ENCODE peak calls at places on chromosomes 1 and 21, in six cellular contexts. M is K562, G is spleen, A is transverse colon, R is prostate gland, D is breast epithelium. K is an unnamed sample.

GRCh38 chr1:160191756-160192155 is 1.4 kb downstream of the CASQ1 start:
- DNase-seq in G (no peak), M (no peak), D (no peak), A (no peak), R (no peak), K (no peak)

GRCh38 chr21:35627462-35627861 is 432.9 kb downstream of the SETD4 start:
- DNase-seq in D (no peak), A (no peak), M (no peak), R (no peak), G (no peak), K (no peak)

GRCh38 chr1:99763956-99764355 is 2.5 kb downstream of the FRRS1 start:
- DNase-seq in M (no peak), G (no peak), R (no peak), D (no peak), A (no peak), K (no peak)

GRCh38 chr1:189429610-189430009 is 1048.1 kb downstream of the BRINP3 start:
- DNase-seq in A (no peak), D (no peak), M (peak; percentile 42), R (no peak), G (no peak), K (no peak)

GRCh38 chr1:42335809-42336518 is 929 bp upstream of the FOXJ3 start:
- DNase-seq in G (no peak), D (no peak), M (no peak), A (no peak), R (no peak), K (no peak)

GRCh38 chr21:39472211-39472610 is 20.4 kb downstream of the SH3BGR start:
- DNase-seq in D (no peak), M (no peak), R (no peak), A (no peak), G (no peak), K (no peak)

GRCh38 chr1:63124666-63125191 is 197.6 kb upstream of the FOXD3 start:
- DNase-seq in R (no peak), G (no peak), A (no peak), D (no peak), M (no peak), K (no peak)

GRCh38 chr1:10210841-10211804 is 753 bp downstream of the KIF1B start:
- DNase-seq in M (peak; percentile 67), A (peak; percentile 91), G (peak; percentile 84), D (peak; percentile 93), R (peak; percentile 94), K (peak; percentile 98)

GRCh38 chr1:76868916-76869315 is 1.6 kb downstream of the ST6GALNAC5 start:
- DNase-seq in M (no peak), A (no peak), G (no peak), D (no peak), R (no peak), K (no peak)

GRCh38 chr1:12450090-12450764 is 167.8 kb downstream of the DHRS3 start:
- DNase-seq in D (no peak), R (no peak), M (no peak), G (no peak), A (no peak), K (no peak)

GRCh38 chr1:229066591-229066990 is 204.3 kb upstream of the RAB4A start:
- DNase-seq in R (no peak), G (no peak), M (no peak), D (no peak), A (no peak), K (no peak)

GRCh38 chr1:228867093-228867950 is 132.0 kb downstream of the RHOU start:
- DNase-seq in D (no peak), G (no peak), M (peak; percentile 6), R (no peak), A (no peak), K (no peak)

GRCh38 chr1:151199860-151200581 is 1.7 kb downstream of the PIP5K1A start:
- DNase-seq in G (peak; percentile 43), M (peak; percentile 46), D (no peak), R (no peak), A (no peak), K (peak; percentile 82)

GRCh38 chr1:226436855-226437491 is 29.1 kb upstream of the PARP1 start:
- DNase-seq in A (peak; percentile 13), D (no peak), M (no peak), G (peak; percentile 78), R (no peak), K (no peak)

GRCh38 chr21:44572959-44573583 is 458 bp upstream of the KRTAP10-4 start:
- DNase-seq in M (no peak), A (no peak), D (peak; percentile 41), R (no peak), G (peak; percentile 14), K (no peak)

GRCh38 chr1:67689267-67690017 is 4.4 kb downstream of the GADD45A start:
- DNase-seq in D (no peak), M (peak; percentile 61), G (no peak), R (no peak), A (no peak), K (no peak)

GRCh38 chr1:62849031-62849430 is 65.1 kb downstream of the ATG4C start:
- DNase-seq in G (no peak), A (no peak), D (no peak), M (peak; percentile 3), R (no peak), K (no peak)

GRCh38 chr1:43994794-43995790 is 3.7 kb downstream of the CCDC24 start:
- DNase-seq in D (no peak), G (peak; percentile 69), A (peak; percentile 37), R (no peak), M (peak; percentile 88), K (no peak)

GRCh38 chr1:180917306-180918065 is 4.8 kb downstream of the KIAA1614 start:
- DNase-seq in M (no peak), R (no peak), G (no peak), A (no peak), D (no peak), K (no peak)

GRCh38 chr1:42209516-42210370 is 45.2 kb upstream of the GUCA2A start:
- DNase-seq in A (no peak), R (no peak), D (no peak), G (no peak), M (no peak), K (no peak)

GRCh38 chr1:223001653-223002634 is 141.1 kb downstream of the TLR5 start:
- DNase-seq in M (peak; percentile 6), G (no peak), R (no peak), D (no peak), A (no peak), K (no peak)

GRCh38 chr1:156416993-156417699 is 48.1 kb downstream of the RHBG start:
- DNase-seq in G (no peak), R (no peak), D (no peak), M (no peak), A (no peak), K (no peak)

DNA sequence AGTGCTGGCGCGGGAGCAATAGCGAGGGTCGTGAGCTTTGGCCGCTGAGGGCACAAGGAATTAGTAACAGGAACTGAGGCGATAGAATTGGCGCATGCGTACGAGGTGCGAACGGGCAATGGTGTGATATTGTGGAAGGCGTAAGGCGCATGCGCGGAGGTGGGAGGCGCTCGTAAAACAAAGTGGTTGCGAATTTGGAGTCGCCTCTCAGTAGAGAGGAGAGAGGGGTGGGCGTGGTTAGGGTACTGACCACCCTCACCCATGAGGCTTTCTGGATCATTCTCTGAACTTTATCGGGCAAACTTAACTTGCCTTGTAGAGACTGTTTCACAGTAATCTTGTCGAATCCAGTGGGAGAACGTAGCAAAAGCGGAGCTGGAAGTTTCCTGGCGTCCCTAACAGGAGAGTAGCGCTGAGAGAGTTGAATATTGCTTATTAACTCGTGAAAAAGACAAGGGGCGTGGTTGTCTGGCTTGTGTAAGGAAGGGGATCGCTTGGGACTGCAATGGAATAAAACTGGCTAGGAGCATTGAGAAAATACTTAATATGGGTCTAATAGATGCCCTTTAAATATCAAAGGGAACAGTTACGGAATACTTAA is 427 bp downstream of the CKS1B start:
- DNase-seq in M (peak; percentile 98), D (peak; percentile 94), R (peak; percentile 94), A (peak; percentile 96), G (peak; percentile 96), K (peak; percentile 97)
- TF ChIP-seq POLR2AphosphoS5 in M (no peak), D (no peak), R (peak; percentile 94), A (peak; percentile 77), G (peak; percentile 87), K (peak; percentile 80)

DNA sequence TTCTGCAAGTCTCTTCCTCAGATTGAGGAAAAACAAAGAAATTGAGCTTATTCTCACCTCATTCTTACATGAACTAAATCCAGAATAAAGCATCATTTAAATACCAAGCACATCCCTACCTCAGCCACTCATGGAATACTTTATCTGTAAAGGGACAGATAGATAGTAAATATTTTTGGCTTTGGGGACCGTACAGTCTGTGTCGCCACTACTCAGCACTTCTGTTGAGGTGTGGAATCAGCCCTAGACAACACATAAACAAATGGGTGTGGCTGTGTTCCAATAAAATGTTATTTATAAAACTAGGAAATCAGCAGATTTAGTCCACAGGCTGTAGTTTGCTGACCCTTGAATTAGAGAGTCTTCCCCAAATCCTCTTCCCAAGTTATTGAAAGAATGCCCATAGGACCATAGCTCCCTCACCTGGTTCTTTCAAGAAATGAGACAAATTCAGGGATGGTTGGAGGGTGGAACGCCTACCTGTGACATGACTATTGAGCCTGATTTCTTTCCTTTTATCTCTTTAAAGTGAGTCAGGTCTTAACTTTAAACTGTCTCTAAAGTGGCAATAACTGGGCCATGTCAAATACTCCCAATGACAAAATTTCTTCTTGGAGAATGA is 878.5 kb downstream of the USP25 start:
- DNase-seq in M (no peak), D (no peak), R (no peak), A (no peak), G (no peak), K (no peak)
- TF ChIP-seq POLR2AphosphoS5 in M (no peak), D (no peak), R (no peak), A (no peak), G (no peak), K (no peak)

GRCh38 chr1:107139833-107140702 is 771 bp upstream of the NTNG1 start:
- DNase-seq in M (no peak), A (peak; percentile 8), G (peak; percentile 81), D (no peak), R (peak; percentile 33), K (peak; percentile 66)
- TF ChIP-seq POLR2AphosphoS5 in M (no peak), A (no peak), G (peak; percentile 17), D (no peak), R (peak; percentile 4), K (peak; percentile 12)

DNA sequence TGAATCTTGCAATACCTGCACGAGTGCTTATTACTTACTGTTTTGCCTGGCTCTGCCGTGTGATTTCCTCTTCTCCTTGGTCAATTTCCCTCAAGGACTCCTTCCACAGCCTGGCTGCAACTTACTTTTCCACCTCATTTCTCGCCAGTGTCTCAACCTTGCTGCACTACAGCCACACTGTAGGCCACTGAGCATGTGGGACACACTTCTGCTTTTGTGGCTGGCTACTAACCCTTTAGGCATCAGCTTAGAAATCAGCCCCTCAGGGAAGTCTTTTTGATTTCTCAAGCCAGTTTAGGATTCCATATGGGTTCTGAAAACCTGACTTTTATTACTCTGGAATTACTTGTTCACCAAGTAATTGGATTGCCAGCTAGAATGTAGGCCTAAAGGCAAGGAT is 5.2 kb upstream of the DMRTB1 start:
- DNase-seq in A (no peak), R (no peak), G (no peak), M (no peak), D (no peak), K (no peak)
- TF ChIP-seq POLR2AphosphoS5 in A (no peak), R (no peak), G (no peak), M (no peak), D (no peak), K (no peak)

DNA sequence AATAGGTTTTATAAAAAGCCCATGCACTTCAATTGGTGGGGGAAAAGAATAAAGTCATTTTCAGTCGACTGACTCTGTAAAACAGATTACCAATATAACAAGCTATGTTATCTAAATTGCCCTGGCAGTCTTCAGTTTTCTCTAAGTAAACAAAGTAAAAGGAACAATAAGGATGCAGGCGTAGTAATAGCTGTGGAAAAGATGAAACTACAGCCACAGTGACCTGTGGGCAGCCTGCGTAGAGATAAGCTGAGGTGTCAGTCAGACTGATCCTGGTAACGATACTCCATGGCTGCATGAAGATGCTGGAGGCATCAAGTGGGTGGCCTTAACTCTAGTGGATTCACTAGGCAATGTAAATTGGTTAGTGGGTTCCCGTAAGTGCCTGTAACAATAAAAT is 29.3 kb downstream of the CLCC1 start:
- DNase-seq in G (no peak), A (no peak), M (no peak), R (no peak), D (no peak), K (no peak)
- TF ChIP-seq POLR2AphosphoS5 in G (no peak), A (no peak), M (no peak), R (no peak), D (no peak), K (no peak)

K was measured in sigmoid colon.